ENCODE peak calls at places on chromosomes 16 and 17, in seven cellular contexts. I is retinal pigment epithelial cell; N is aorta; G is adipocyte; R is CD4-positive, CD25-positive, alpha-beta regulatory T cell; H is ovary; C is colonic mucosa. D is an unnamed sample.

GRCh38 chr17:82228842-82229685 is at the start of gene SLC16A3:
- DNase-seq in G (peak), N (peak), I (no peak), C (peak), H (peak), R (peak), D (no peak)

GRCh38 chr17:63682981-63683380 is 16.9 kb downstream of the LIMD2 start:
- DNase-seq in N (no peak), R (no peak), I (no peak), H (no peak), C (no peak), G (no peak), D (no peak)

GRCh38 chr16:49788505-49788904 is 67.4 kb downstream of the ZNF423 start:
- DNase-seq in G (peak), H (peak), I (no peak), C (peak), R (no peak), N (peak), D (no peak)

GRCh38 chr16:48409839-48410610 is 24.8 kb upstream of the SIAH1 start:
- DNase-seq in H (peak), R (no peak), I (peak), C (peak), N (no peak), G (peak), D (peak)

GRCh38 chr17:55238931-55239297 is 25.8 kb upstream of the HLF start:
- DNase-seq in R (no peak), C (peak), G (no peak), I (no peak), N (no peak), H (peak), D (peak)

GRCh38 chr17:62162898-62163297 is 97.8 kb upstream of the MED13 start:
- DNase-seq in N (no peak), G (no peak), R (no peak), H (no peak), C (no peak), I (no peak), D (no peak)

GRCh38 chr17:7576432-7576937 is 3.0 kb upstream of the CD68 start:
- DNase-seq in C (no peak), R (no peak), N (no peak), H (no peak), G (no peak), I (no peak), D (no peak)

GRCh38 chr17:43713494-43714162 is 45.0 kb downstream of the SOST start:
- DNase-seq in H (no peak), N (no peak), C (peak), I (no peak), R (no peak), G (peak), D (no peak)

GRCh38 chr17:68832140-68832871 is 122.9 kb downstream of the ABCA8 start:
- DNase-seq in C (peak), I (no peak), G (peak), H (no peak), N (peak), R (no peak), D (no peak)

GRCh38 chr16:57609541-57610401 is 18.7 kb upstream of the ADGRG1 start:
- DNase-seq in R (no peak), G (no peak), I (no peak), N (no peak), C (peak), H (no peak), D (no peak)

GRCh38 chr16:83660282-83660681 is 147.5 kb upstream of the HSBP1 start:
- DNase-seq in C (no peak), H (no peak), R (no peak), N (no peak), G (no peak), I (no peak), D (no peak)

GRCh38 chr17:73695035-73695738 is 50.9 kb upstream of the SDK2 start:
- DNase-seq in N (no peak), G (no peak), C (no peak), I (no peak), H (no peak), R (no peak), D (no peak)

GRCh38 chr17:64004218-64004770 is 6.1 kb downstream of the PRR29 start:
- DNase-seq in R (no peak), H (no peak), C (peak), N (no peak), I (no peak), G (no peak), D (no peak)

GRCh38 chr17:57864273-57864672 is 14.4 kb upstream of the MRPS23 start:
- DNase-seq in R (no peak), N (peak), H (no peak), I (no peak), C (no peak), G (no peak), D (no peak)

GRCh38 chr16:12628526-12628925 is 175.2 kb downstream of the CPPED1 start:
- DNase-seq in H (no peak), G (peak), I (no peak), N (no peak), C (no peak), R (no peak), D (no peak)

DNA sequence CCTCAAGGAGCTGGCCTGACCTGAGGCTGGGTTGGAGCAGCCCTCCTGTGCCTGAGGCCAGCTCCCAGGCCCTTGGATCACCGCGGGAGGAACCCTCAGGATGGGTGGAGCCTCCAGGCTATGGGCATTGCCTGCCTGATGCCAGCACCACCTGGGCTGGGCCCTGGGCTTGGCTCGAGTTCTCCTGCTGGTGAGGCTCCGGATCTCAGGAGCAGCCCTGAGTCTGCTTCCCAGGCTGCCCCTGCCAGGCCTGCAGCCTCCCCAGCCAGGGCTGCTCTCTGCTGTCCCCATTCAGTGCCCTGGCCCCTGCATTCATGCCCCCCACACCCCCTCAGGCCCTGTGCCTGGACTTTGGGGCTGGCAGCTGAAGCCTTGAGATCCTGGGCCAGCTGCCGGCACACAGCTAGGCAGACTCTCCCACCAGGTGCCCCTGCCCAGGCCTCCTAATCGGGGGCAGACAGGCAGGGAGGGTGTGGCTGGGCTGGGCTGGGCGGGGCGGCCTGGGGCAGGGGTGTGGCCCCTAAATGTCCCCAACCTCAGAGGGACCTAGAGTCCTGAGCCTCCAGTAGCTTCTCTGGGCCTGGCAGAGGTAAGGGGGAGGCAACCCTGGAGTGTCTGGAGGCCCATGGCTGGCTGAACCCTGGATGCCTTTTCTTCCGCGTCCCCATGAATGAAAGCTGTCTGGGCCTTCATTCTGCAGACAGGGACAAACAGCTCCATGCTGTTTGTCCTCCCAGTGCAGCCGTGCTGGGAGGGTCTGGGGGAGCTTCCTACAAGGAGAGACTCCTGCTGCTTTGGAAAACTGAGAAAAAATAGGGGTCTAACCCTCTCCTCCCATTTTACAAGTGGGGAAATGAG is 1.1 kb upstream of the PIGQ start:
- DNase-seq in N (no peak), R (no peak), G (no peak), H (no peak), I (no peak), C (peak), D (no peak)
- H3K4me3 ChIP-seq in N (no peak), R (no peak), G (peak), H (no peak), I (no peak), C (peak), D (peak)

GRCh38 chr17:78423961-78424747 is 45.7 kb downstream of the PGS1 start:
- DNase-seq in R (no peak), H (no peak), N (no peak), I (no peak), G (no peak), C (no peak), D (no peak)
- H3K4me3 ChIP-seq in R (no peak), H (no peak), N (no peak), I (no peak), G (no peak), C (no peak), D (no peak)

GRCh38 chr16:67185866-67186134 is 2.0 kb upstream of the MATCAP1 start:
- DNase-seq in C (no peak), R (no peak), N (no peak), G (no peak), I (no peak), H (no peak), D (no peak)
- H3K4me3 ChIP-seq in C (no peak), R (no peak), N (no peak), G (peak), I (no peak), H (no peak), D (peak)

DNA sequence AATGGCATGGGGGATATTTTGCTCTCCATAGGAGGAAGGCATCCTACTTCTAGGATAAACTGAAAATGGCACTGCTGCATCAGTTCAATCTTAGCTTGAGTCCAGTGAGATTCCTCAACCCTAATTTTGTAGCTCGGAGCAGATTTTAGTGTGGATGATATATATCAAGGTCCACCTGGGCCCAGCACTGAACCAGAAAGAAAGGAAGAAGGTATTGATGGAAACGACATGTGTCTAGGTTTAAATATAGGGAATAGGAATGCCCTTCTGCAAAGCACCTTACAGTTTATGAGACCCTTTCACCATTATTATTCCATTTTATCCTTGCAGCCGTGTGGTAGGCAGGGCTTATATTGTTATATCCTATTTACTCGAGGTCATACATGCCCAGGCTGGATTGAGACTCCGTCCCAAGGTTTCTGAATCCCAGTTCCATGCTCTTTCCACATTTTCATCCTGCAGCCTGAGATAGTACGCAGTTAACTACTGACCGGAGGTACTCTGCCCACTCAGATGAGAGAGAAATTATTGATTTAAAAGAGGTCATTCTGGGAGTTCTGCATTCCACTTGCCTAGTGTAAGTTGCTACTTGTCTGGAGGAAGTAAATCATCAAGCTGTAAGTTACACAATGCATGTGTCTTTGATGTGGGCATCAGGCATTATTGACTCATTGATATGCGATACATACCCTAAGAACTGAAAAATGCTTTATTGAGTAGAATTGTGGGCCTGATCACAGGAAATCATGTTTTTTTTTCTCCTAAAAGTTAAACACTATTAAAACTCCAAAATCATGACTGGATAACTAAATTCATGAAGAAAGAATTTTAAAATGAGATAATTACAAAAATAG is 10.1 kb downstream of the KRT39 start:
- DNase-seq in H (no peak), G (peak), I (peak), R (no peak), C (no peak), N (no peak), D (peak)
- H3K4me3 ChIP-seq in H (no peak), G (no peak), I (no peak), R (no peak), C (no peak), N (no peak), D (no peak)

GRCh38 chr16:21656795-21657768 is 4.7 kb upstream of the IGSF6 start:
- DNase-seq in G (peak), H (no peak), I (peak), R (peak), N (no peak), C (peak), D (no peak)
- H3K4me3 ChIP-seq in G (no peak), H (no peak), I (no peak), R (peak), N (no peak), C (no peak), D (no peak)

GRCh38 chr16:87487361-87487924 is 5.4 kb downstream of the ZCCHC14 start:
- DNase-seq in R (peak), N (peak), I (no peak), C (peak), H (no peak), G (no peak), D (peak)

GRCh38 chr16:87492721-87493554 is at the start of gene ZCCHC14:
- DNase-seq in G (peak), N (peak), C (peak), H (peak), I (peak), R (peak), D (peak)

GRCh38 chr16:87489434-87490045 is 3.3 kb downstream of the ZCCHC14 start:
- DNase-seq in R (no peak), C (no peak), N (no peak), H (no peak), G (no peak), I (no peak), D (no peak)

GRCh38 chr16:87492241-87492635 is 586 bp downstream of the ZCCHC14 start:
- DNase-seq in G (no peak), R (no peak), I (no peak), N (no peak), H (no peak), C (no peak), D (no peak)

GRCh38 chr16:87490091-87490798 is 2.6 kb downstream of the ZCCHC14 start:
- DNase-seq in R (peak), C (no peak), I (no peak), H (no peak), N (no peak), G (peak), D (no peak)
- H3K4me3 ChIP-seq in R (peak), C (peak), I (peak), H (peak), N (peak), G (peak), D (peak)

GRCh38 chr17:40817103-40817682 is 5.2 kb downstream of the KRT10 start:
- DNase-seq in C (no peak), I (no peak), R (no peak), G (no peak), H (no peak), N (no peak), D (no peak)
- H3K4me3 ChIP-seq in C (no peak), I (no peak), R (no peak), G (no peak), H (no peak), N (no peak), D (no peak)

GRCh38 chr16:1312459-1312801 is 3.0 kb downstream of the UBE2I start:
- DNase-seq in G (no peak), I (no peak), N (no peak), C (no peak), R (no peak), H (no peak), D (no peak)

GRCh38 chr16:1310832-1311200 is 1.4 kb downstream of the UBE2I start:
- DNase-seq in C (no peak), G (peak), H (no peak), R (no peak), I (no peak), N (no peak), D (no peak)

GRCh38 chr16:1309888-1310831 is 724 bp downstream of the UBE2I start:
- DNase-seq in G (peak), R (peak), I (no peak), H (peak), N (peak), C (peak), D (peak)

GRCh38 chr16:1311738-1312458 is 2.5 kb downstream of the UBE2I start:
- DNase-seq in I (no peak), R (no peak), N (no peak), C (no peak), H (peak), G (peak), D (no peak)

GRCh38 chr16:1311212-1311737 is 1.8 kb downstream of the UBE2I start:
- DNase-seq in G (peak), H (no peak), I (no peak), C (no peak), R (no peak), N (no peak), D (no peak)
- H3K4me3 ChIP-seq in G (peak), H (peak), I (peak), C (peak), R (peak), N (no peak), D (peak)

D was measured in epithelial cell of proximal tubule.